ENCODE peak calls at places on chromosomes 13 and 19, in five cellular contexts. One of them, this sample, is unnamed.
A peak's percentile ranks its signal among the peaks of the same experiment; 100 is the strongest.

GRCh38 chr13:32976046-32976781 is 40.0 kb upstream of the KL start:
- DNase-seq in colonic mucosa: no peak
- DNase-seq in uterus: no peak
- DNase-seq in neural progenitor cell: no peak
- DNase-seq in fibroblast of lung: no peak
- DNase-seq in this sample: no peak

GRCh38 chr19:52700673-52701072 is 34.2 kb downstream of the ZNF611 start:
- DNase-seq in colonic mucosa: no peak
- DNase-seq in uterus: no peak
- DNase-seq in neural progenitor cell: no peak
- DNase-seq in fibroblast of lung: no peak
- DNase-seq in this sample: no peak

GRCh38 chr19:45767410-45767880 is 1.6 kb downstream of the SIX5 start:
- DNase-seq in colonic mucosa: peak; percentile 75
- DNase-seq in uterus: peak; percentile 88
- DNase-seq in neural progenitor cell: peak; percentile 88
- DNase-seq in fibroblast of lung: peak; percentile 89
- DNase-seq in this sample: peak; percentile 90

GRCh38 chr13:99722419-99722818 is 221.1 kb downstream of the TM9SF2 start:
- DNase-seq in colonic mucosa: no peak
- DNase-seq in uterus: no peak
- DNase-seq in neural progenitor cell: no peak
- DNase-seq in fibroblast of lung: no peak
- DNase-seq in this sample: no peak

GRCh38 chr13:62094937-62095336 is 679.3 kb upstream of the PCDH20 start:
- DNase-seq in colonic mucosa: no peak
- DNase-seq in uterus: no peak
- DNase-seq in neural progenitor cell: no peak
- DNase-seq in fibroblast of lung: no peak
- DNase-seq in this sample: no peak

GRCh38 chr13:61410669-61411297 is 4.9 kb downstream of the PCDH20 start:
- DNase-seq in colonic mucosa: no peak
- DNase-seq in uterus: no peak
- DNase-seq in neural progenitor cell: peak; percentile 16
- DNase-seq in fibroblast of lung: peak; percentile 9
- DNase-seq in this sample: no peak

GRCh38 chr19:12865746-12866415 is 15.4 kb downstream of the DNASE2 start:
- DNase-seq in colonic mucosa: no peak
- DNase-seq in uterus: no peak
- DNase-seq in neural progenitor cell: peak; percentile 13
- DNase-seq in fibroblast of lung: no peak
- DNase-seq in this sample: peak; percentile 67

GRCh38 chr13:60627071-60627686 is 230.2 kb downstream of the TDRD3 start:
- DNase-seq in colonic mucosa: no peak
- DNase-seq in uterus: no peak
- DNase-seq in neural progenitor cell: peak; percentile 90
- DNase-seq in fibroblast of lung: peak; percentile 25
- DNase-seq in this sample: peak; percentile 91

GRCh38 chr13:43269037-43269476 is 245.7 kb downstream of the DNAJC15 start:
- DNase-seq in colonic mucosa: peak; percentile 36
- DNase-seq in uterus: peak; percentile 60
- DNase-seq in neural progenitor cell: no peak
- DNase-seq in fibroblast of lung: peak; percentile 99
- DNase-seq in this sample: no peak

GRCh38 chr13:21676611-21677021 is 5.7 kb downstream of the FGF9 start:
- DNase-seq in colonic mucosa: peak; percentile 59
- DNase-seq in uterus: no peak
- DNase-seq in neural progenitor cell: peak; percentile 69
- DNase-seq in fibroblast of lung: no peak
- DNase-seq in this sample: peak; percentile 90

GRCh38 chr19:23415561-23416191 is 20.4 kb upstream of the ZNF91 start:
- DNase-seq in colonic mucosa: peak; percentile 91
- DNase-seq in uterus: no peak
- DNase-seq in neural progenitor cell: peak; percentile 94
- DNase-seq in fibroblast of lung: peak; percentile 17
- DNase-seq in this sample: peak; percentile 96

GRCh38 chr13:111792956-111793355 is 274.0 kb upstream of the SOX1 start:
- DNase-seq in colonic mucosa: no peak
- DNase-seq in uterus: no peak
- DNase-seq in neural progenitor cell: no peak
- DNase-seq in fibroblast of lung: no peak
- DNase-seq in this sample: no peak

GRCh38 chr13:20340759-20341161 is 108.6 kb upstream of the GJB6 start:
- DNase-seq in colonic mucosa: no peak
- DNase-seq in uterus: no peak
- DNase-seq in neural progenitor cell: no peak
- DNase-seq in fibroblast of lung: peak; percentile 29
- DNase-seq in this sample: peak; percentile 55

DNA sequence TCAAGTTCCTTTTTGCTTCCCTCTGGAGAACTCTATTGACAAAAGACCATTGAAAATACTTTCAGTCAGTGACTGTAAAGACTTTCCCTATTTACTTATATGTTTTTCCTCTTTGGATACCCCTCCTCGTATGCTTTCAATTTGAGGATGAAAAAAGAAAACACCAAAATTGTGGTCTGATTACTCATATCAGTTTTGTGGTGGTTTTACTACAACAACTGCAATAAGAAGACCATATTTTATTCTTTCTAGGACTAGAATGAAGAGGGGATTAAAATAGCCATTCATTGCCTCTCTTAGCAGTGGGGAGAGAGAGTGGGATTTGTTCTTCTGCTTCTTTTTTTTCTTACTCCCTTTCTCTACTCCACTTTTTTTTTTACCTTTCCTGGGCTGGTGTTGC is 113.1 kb downstream of the ESD start:
- DNase-seq in colonic mucosa: no peak
- DNase-seq in uterus: no peak
- DNase-seq in neural progenitor cell: no peak
- DNase-seq in fibroblast of lung: peak; percentile 35
- DNase-seq in this sample: no peak
- H3K4me3 ChIP-seq in colonic mucosa: no peak overlapping the region
- H3K4me3 ChIP-seq in uterus: no peak overlapping the region
- H3K4me3 ChIP-seq in neural progenitor cell: no peak overlapping the region
- H3K4me3 ChIP-seq in fibroblast of lung: no peak overlapping the region
- H3K4me3 ChIP-seq in this sample: peak overlapping the region; percentile 68

GRCh38 chr19:5141278-5141925 is 172.5 kb downstream of the KDM4B start:
- DNase-seq in colonic mucosa: no peak
- DNase-seq in uterus: no peak
- DNase-seq in neural progenitor cell: no peak
- DNase-seq in fibroblast of lung: peak; percentile 92
- DNase-seq in this sample: no peak
- H3K27ac ChIP-seq in colonic mucosa: no peak overlapping the region
- H3K27ac ChIP-seq in uterus: no peak overlapping the region
- H3K27ac ChIP-seq in neural progenitor cell: no peak overlapping the region
- H3K27ac ChIP-seq in fibroblast of lung: no peak overlapping the region
- H3K27ac ChIP-seq in this sample: no peak overlapping the region

GRCh38 chr19:10918359-10918758 is 10.1 kb downstream of the YIPF2 start:
- DNase-seq in colonic mucosa: no peak
- DNase-seq in uterus: no peak
- DNase-seq in neural progenitor cell: no peak
- DNase-seq in fibroblast of lung: no peak
- DNase-seq in this sample: no peak

GRCh38 chr19:10916602-10917001 is 11.8 kb downstream of the YIPF2 start:
- DNase-seq in colonic mucosa: no peak
- DNase-seq in uterus: no peak
- DNase-seq in neural progenitor cell: no peak
- DNase-seq in fibroblast of lung: no peak
- DNase-seq in this sample: no peak

GRCh38 chr19:10913716-10914340 is 14.6 kb downstream of the YIPF2 start:
- DNase-seq in colonic mucosa: no peak
- DNase-seq in uterus: no peak
- DNase-seq in neural progenitor cell: no peak
- DNase-seq in fibroblast of lung: no peak
- DNase-seq in this sample: no peak

GRCh38 chr19:10912619-10913018 is 15.8 kb downstream of the YIPF2 start:
- DNase-seq in colonic mucosa: no peak
- DNase-seq in uterus: no peak
- DNase-seq in neural progenitor cell: no peak
- DNase-seq in fibroblast of lung: no peak
- DNase-seq in this sample: no peak

DNA sequence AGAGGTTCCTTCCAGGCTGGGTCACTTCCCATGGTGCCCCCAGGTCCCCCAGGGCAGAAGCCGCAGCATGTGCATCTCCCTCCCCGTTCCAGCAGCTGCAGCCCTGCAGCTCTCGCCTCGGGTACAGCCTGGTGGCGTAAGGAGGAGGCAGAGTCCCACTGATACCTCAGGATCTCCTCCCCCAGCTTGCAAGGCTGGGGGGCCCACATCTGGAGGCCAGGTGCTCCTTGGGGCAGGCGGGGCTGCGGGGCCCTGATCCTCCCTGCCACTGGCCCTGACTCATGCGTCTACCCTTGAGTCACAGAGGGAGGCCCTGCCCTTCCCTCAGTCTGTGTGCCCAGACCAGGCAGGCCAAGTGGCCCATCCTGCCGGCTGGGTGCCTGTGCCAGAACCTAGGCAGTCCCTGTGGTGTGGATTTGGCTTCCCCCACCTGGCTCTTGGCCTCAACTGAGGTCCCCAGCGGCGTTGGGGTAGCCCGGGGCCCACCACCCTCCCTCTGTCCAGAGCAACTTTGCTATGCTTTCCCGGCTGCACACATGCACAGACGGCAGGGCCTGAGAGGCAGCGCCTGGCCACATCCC is 12.8 kb downstream of the YIPF2 start:
- DNase-seq in colonic mucosa: no peak
- DNase-seq in uterus: no peak
- DNase-seq in neural progenitor cell: no peak
- DNase-seq in fibroblast of lung: peak; percentile 81
- DNase-seq in this sample: no peak
- H3K36me3 ChIP-seq in colonic mucosa: peaks cover 15% of the 10 kb centered on the region
- H3K36me3 ChIP-seq in uterus: no peaks in the 10 kb centered on the region
- H3K36me3 ChIP-seq in neural progenitor cell: no peaks in the 10 kb centered on the region
- H3K36me3 ChIP-seq in fibroblast of lung: peaks cover 17% of the 10 kb centered on the region
- H3K36me3 ChIP-seq in this sample: peaks cover 30% of the 10 kb centered on the region

GRCh38 chr19:4897146-4897545 is 5.5 kb downstream of the ARRDC5 start:
- DNase-seq in colonic mucosa: no peak
- DNase-seq in uterus: no peak
- DNase-seq in neural progenitor cell: no peak
- DNase-seq in fibroblast of lung: no peak
- DNase-seq in this sample: no peak
- H3K4me3 ChIP-seq in colonic mucosa: no peak overlapping the region
- H3K4me3 ChIP-seq in uterus: no peak overlapping the region
- H3K4me3 ChIP-seq in neural progenitor cell: no peak overlapping the region
- H3K4me3 ChIP-seq in fibroblast of lung: no peak overlapping the region
- H3K4me3 ChIP-seq in this sample: no peak overlapping the region

GRCh38 chr13:91690944-91691343 is 292.5 kb downstream of the GPC5 start:
- DNase-seq in colonic mucosa: no peak
- DNase-seq in uterus: no peak
- DNase-seq in neural progenitor cell: no peak
- DNase-seq in fibroblast of lung: no peak
- DNase-seq in this sample: no peak
- H3K27ac ChIP-seq in colonic mucosa: no peak overlapping the region
- H3K27ac ChIP-seq in uterus: no peak overlapping the region
- H3K27ac ChIP-seq in neural progenitor cell: no peak overlapping the region
- H3K27ac ChIP-seq in fibroblast of lung: no peak overlapping the region
- H3K27ac ChIP-seq in this sample: no peak overlapping the region

DNA sequence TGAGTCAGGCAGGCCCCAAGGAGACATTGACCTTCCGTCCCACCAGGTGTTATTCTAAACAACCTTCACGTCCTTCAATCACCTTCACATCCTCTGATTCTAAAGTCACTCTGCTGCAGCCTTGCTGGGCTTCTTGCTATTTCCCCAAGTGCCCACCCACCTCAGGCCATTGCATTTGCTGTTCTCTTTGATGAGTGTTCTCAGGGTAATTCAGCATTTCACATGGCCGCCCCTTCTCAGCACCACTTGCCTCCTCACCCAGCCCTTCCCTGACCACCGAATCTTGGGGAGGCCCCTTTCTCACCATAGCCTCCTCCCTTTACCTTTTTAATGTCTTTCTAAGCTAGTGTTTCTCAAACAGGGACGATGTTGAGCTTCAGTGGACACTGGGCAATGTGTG is 4.6 kb downstream of the ZNF805 start:
- DNase-seq in colonic mucosa: no peak
- DNase-seq in uterus: no peak
- DNase-seq in neural progenitor cell: no peak
- DNase-seq in fibroblast of lung: no peak
- DNase-seq in this sample: no peak
- H3K36me3 ChIP-seq in colonic mucosa: peaks cover 7% of the 10 kb centered on the region
- H3K36me3 ChIP-seq in uterus: no peaks in the 10 kb centered on the region
- H3K36me3 ChIP-seq in neural progenitor cell: no peaks in the 10 kb centered on the region
- H3K36me3 ChIP-seq in fibroblast of lung: peaks cover 12% of the 10 kb centered on the region
- H3K36me3 ChIP-seq in this sample: peaks cover 43% of the 10 kb centered on the region

GRCh38 chr19:47719047-47719885 is 6.0 kb downstream of the EHD2 start:
- DNase-seq in colonic mucosa: peak; percentile 61
- DNase-seq in uterus: peak; percentile 95
- DNase-seq in neural progenitor cell: no peak
- DNase-seq in fibroblast of lung: peak; percentile 98
- DNase-seq in this sample: peak; percentile 64
- H3K4me3 ChIP-seq in colonic mucosa: no peak overlapping the region
- H3K4me3 ChIP-seq in uterus: peak overlapping the region; percentile 13
- H3K4me3 ChIP-seq in neural progenitor cell: no peak overlapping the region
- H3K4me3 ChIP-seq in fibroblast of lung: peak overlapping the region; percentile 46
- H3K4me3 ChIP-seq in this sample: no peak overlapping the region

GRCh38 chr13:114109646-114110045 is 22.8 kb downstream of the RASA3 start:
- DNase-seq in colonic mucosa: no peak
- DNase-seq in uterus: peak; percentile 31
- DNase-seq in neural progenitor cell: peak; percentile 39
- DNase-seq in fibroblast of lung: no peak
- DNase-seq in this sample: peak; percentile 53

GRCh38 chr13:114108894-114109293 is 23.5 kb downstream of the RASA3 start:
- DNase-seq in colonic mucosa: no peak
- DNase-seq in uterus: peak; percentile 9
- DNase-seq in neural progenitor cell: no peak
- DNase-seq in fibroblast of lung: no peak
- DNase-seq in this sample: peak; percentile 28

GRCh38 chr13:114111577-114111976 is 20.8 kb downstream of the RASA3 start:
- DNase-seq in colonic mucosa: no peak
- DNase-seq in uterus: peak; percentile 6
- DNase-seq in neural progenitor cell: no peak
- DNase-seq in fibroblast of lung: no peak
- DNase-seq in this sample: peak; percentile 44

GRCh38 chr13:114108141-114108761 is 24.2 kb downstream of the RASA3 start:
- DNase-seq in colonic mucosa: no peak
- DNase-seq in uterus: peak; percentile 15
- DNase-seq in neural progenitor cell: no peak
- DNase-seq in fibroblast of lung: no peak
- DNase-seq in this sample: peak; percentile 10

GRCh38 chr13:114110091-114110829 is 22.2 kb downstream of the RASA3 start:
- DNase-seq in colonic mucosa: no peak
- DNase-seq in uterus: peak; percentile 27
- DNase-seq in neural progenitor cell: peak; percentile 68
- DNase-seq in fibroblast of lung: no peak
- DNase-seq in this sample: peak; percentile 82
- H3K27ac ChIP-seq in colonic mucosa: peak overlapping the region; percentile 40
- H3K27ac ChIP-seq in uterus: no peak overlapping the region
- H3K27ac ChIP-seq in neural progenitor cell: no peak overlapping the region
- H3K27ac ChIP-seq in fibroblast of lung: peak overlapping the region; percentile 55
- H3K27ac ChIP-seq in this sample: peak overlapping the region; percentile 22

This sample was measured in endodermal cell.